ENCODE peak calls at places on chromosomes 4 and X, in nine cellular contexts. N is tibial artery; J is activated naive CD4-positive, alpha-beta T cell treated with Interleukin-2 at 50 U/mL for 16 hours; T is mammary epithelial cell; Y is naive thymus-derived CD8-positive, alpha-beta T cell; O is GM03348; P is RPMI7951; H is Calu3; B is NCI-H1436. G is an unnamed sample.

GRCh38 chr4:41176357-41176756 is 38.0 kb downstream of the APBB2 start:
- DNase-seq in P (peak), N (no peak), H (no peak), O (peak), Y (no peak), T (no peak), B (no peak), J (no peak), G (no peak)

GRCh38 chr4:155263480-155263879 is 55.0 kb downstream of the NPY2R start:
- DNase-seq in T (no peak), J (no peak), H (no peak), O (no peak), B (no peak), Y (no peak), N (no peak), P (no peak), G (no peak)

GRCh38 chrX:74383611-74384010 is 37.7 kb upstream of the SLC16A2 start:
- DNase-seq in Y (peak), P (peak), H (peak), B (peak), N (no peak), T (peak), J (no peak), O (peak), G (no peak)

GRCh38 chrX:47595701-47596655 is 13.7 kb downstream of the TIMP1 start:
- DNase-seq in J (no peak), P (no peak), B (no peak), N (no peak), O (no peak), T (no peak), Y (no peak), H (no peak), G (peak)

GRCh38 chr4:153564630-153565525 is 98.7 kb downstream of the TMEM131L start:
- DNase-seq in P (peak), Y (no peak), J (no peak), N (no peak), B (no peak), O (peak), T (no peak), H (no peak), G (no peak)

GRCh38 chr4:105061136-105061696 is 85.5 kb upstream of the TET2 start:
- DNase-seq in O (no peak), H (peak), B (no peak), Y (no peak), J (peak), P (peak), T (peak), N (no peak), G (no peak)

GRCh38 chr4:15542795-15543194 is 73.1 kb downstream of the CC2D2A start:
- DNase-seq in P (no peak), O (no peak), J (no peak), Y (no peak), H (no peak), T (no peak), B (no peak), N (no peak), G (no peak)

GRCh38 chrX:109843963-109844751 is 111.1 kb upstream of the ACSL4 start:
- DNase-seq in J (no peak), T (no peak), O (no peak), P (no peak), N (no peak), B (no peak), H (no peak), Y (no peak), G (no peak)

GRCh38 chr4:37243722-37244582 is 591 bp upstream of the NWD2 start:
- DNase-seq in O (peak), J (no peak), T (peak), N (no peak), P (no peak), B (no peak), Y (no peak), H (peak), G (no peak)

GRCh38 chr4:164068392-164068791 is 573.9 kb downstream of the TMA16 start:
- DNase-seq in B (no peak), T (no peak), P (no peak), J (no peak), Y (no peak), H (no peak), O (no peak), N (peak), G (no peak)

GRCh38 chr4:38123555-38123954 is 163.4 kb downstream of the PTTG2 start:
- DNase-seq in Y (no peak), O (no peak), J (no peak), H (no peak), T (no peak), N (no peak), B (no peak), P (no peak), G (no peak)

GRCh38 chr4:40516651-40517050 is 113.0 kb downstream of the RBM47 start:
- DNase-seq in N (no peak), H (peak), Y (no peak), T (no peak), J (no peak), B (no peak), P (no peak), O (no peak), G (no peak)

GRCh38 chr4:176187610-176188009 is 7.8 kb downstream of the SPATA4 start:
- DNase-seq in Y (no peak), J (no peak), N (no peak), B (no peak), T (peak), P (no peak), H (no peak), O (peak), G (no peak)

GRCh38 chr4:72383439-72383838 is 185.6 kb downstream of the ADAMTS3 start:
- DNase-seq in H (no peak), J (no peak), T (no peak), O (no peak), P (no peak), N (no peak), Y (no peak), B (no peak), G (no peak)

GRCh38 chr4:137076908-137077307 is 455.4 kb downstream of the PCDH18 start:
- DNase-seq in Y (no peak), O (no peak), N (no peak), T (no peak), P (no peak), J (no peak), B (no peak), H (no peak), G (no peak)

GRCh38 chr4:118881512-118882146 is 7.0 kb upstream of the SYNPO2 start:
- DNase-seq in Y (no peak), O (no peak), B (no peak), T (no peak), P (no peak), N (no peak), H (no peak), J (no peak), G (no peak)

GRCh38 chr4:79429113-79430034 is 21.3 kb upstream of the GK2 start:
- DNase-seq in B (no peak), T (no peak), N (no peak), P (no peak), Y (no peak), J (no peak), O (no peak), H (no peak), G (no peak)

GRCh38 chrX:15854080-15854655 is 445 bp downstream of the AP1S2 start:
- DNase-seq in P (peak), B (no peak), T (peak), Y (peak), N (peak), H (peak), O (peak), J (peak), G (peak)

GRCh38 chrX:24282381-24283121 is 31.3 kb downstream of the SUPT20HL2 start:
- DNase-seq in P (peak), B (no peak), H (no peak), J (no peak), N (no peak), O (peak), T (no peak), Y (no peak), G (no peak)

GRCh38 chr4:182567119-182567518 is 323.9 kb downstream of the TENM3 start:
- DNase-seq in B (no peak), H (no peak), Y (no peak), P (no peak), T (no peak), J (no peak), O (no peak), N (no peak), G (no peak)

GRCh38 chrX:7131621-7132020 is 15.9 kb upstream of the STS start:
- DNase-seq in P (no peak), O (no peak), H (no peak), Y (no peak), T (no peak), B (no peak), J (no peak), N (no peak), G (no peak)

GRCh38 chrX:12702509-12703091 is 88.6 kb upstream of the PRPS2 start:
- DNase-seq in J (no peak), P (peak), Y (no peak), N (no peak), T (peak), O (no peak), B (no peak), H (peak), G (no peak)

GRCh38 chr4:54586343-54586953 is 71.3 kb upstream of the KIT start:
- DNase-seq in T (peak), H (no peak), O (peak), J (no peak), B (no peak), N (no peak), P (peak), Y (no peak), G (no peak)

GRCh38 chr4:60737858-60738257 is 462.3 kb upstream of the ADGRL3 start:
- DNase-seq in P (no peak), Y (no peak), O (peak), N (no peak), T (peak), H (no peak), J (no peak), B (no peak), G (no peak)

GRCh38 chr4:77158487-77158861 is 1.5 kb downstream of the CCNG2 start:
- DNase-seq in Y (peak), J (peak), T (no peak), B (no peak), P (no peak), H (no peak), N (peak), O (peak), G (no peak)

GRCh38 chr4:38967260-38968095 is 64.7 kb downstream of the TMEM156 start:
- DNase-seq in B (no peak), Y (no peak), H (no peak), J (no peak), O (peak), N (no peak), P (peak), T (peak), G (no peak)

GRCh38 chr4:155953151-155954117 is at the start of gene CTSO:
- DNase-seq in P (peak), H (peak), B (peak), Y (peak), O (peak), T (peak), J (peak), N (peak), G (no peak)

GRCh38 chr4:65046496-65047101 is 623.7 kb downstream of the EPHA5 start:
- DNase-seq in P (peak), B (no peak), H (no peak), N (no peak), Y (no peak), J (no peak), O (no peak), T (peak), G (no peak)